ENCODE peak calls at places on chromosomes 13 and 19, in five cellular contexts. One of them, this sample, is unnamed.

GRCh38 chr19:35986664-35987570 is 8.1 kb upstream of the SDHAF1 start:
- DNase-seq in neuronal stem cell: no peak
- DNase-seq in fibroblast of lung: no peak
- DNase-seq in KG1: no peak
- DNase-seq in HEK293T: peak
- DNase-seq in this sample: peak

GRCh38 chr13:91526543-91527033 is 128.2 kb downstream of the GPC5 start:
- DNase-seq in neuronal stem cell: no peak
- DNase-seq in fibroblast of lung: no peak
- DNase-seq in KG1: no peak
- DNase-seq in HEK293T: no peak
- DNase-seq in this sample: no peak

GRCh38 chr13:97883356-97883755 is 70.1 kb upstream of the IPO5 start:
- DNase-seq in neuronal stem cell: no peak
- DNase-seq in fibroblast of lung: peak
- DNase-seq in KG1: no peak
- DNase-seq in HEK293T: no peak
- DNase-seq in this sample: no peak

GRCh38 chr13:44918323-44919102 is 70.8 kb downstream of the NUFIP1 start:
- DNase-seq in neuronal stem cell: no peak
- DNase-seq in fibroblast of lung: peak
- DNase-seq in KG1: no peak
- DNase-seq in HEK293T: peak
- DNase-seq in this sample: peak

GRCh38 chr19:29510701-29511265 is 15.0 kb upstream of the VSTM2B start:
- DNase-seq in neuronal stem cell: no peak
- DNase-seq in fibroblast of lung: no peak
- DNase-seq in KG1: no peak
- DNase-seq in HEK293T: no peak
- DNase-seq in this sample: no peak

GRCh38 chr19:4596033-4596904 is 36.8 kb upstream of the SEMA6B start:
- DNase-seq in neuronal stem cell: no peak
- DNase-seq in fibroblast of lung: no peak
- DNase-seq in KG1: no peak
- DNase-seq in HEK293T: no peak
- DNase-seq in this sample: no peak

GRCh38 chr13:112574476-112575294 is 13.3 kb downstream of the TUBGCP3 start:
- DNase-seq in neuronal stem cell: no peak
- DNase-seq in fibroblast of lung: no peak
- DNase-seq in KG1: no peak
- DNase-seq in HEK293T: no peak
- DNase-seq in this sample: no peak

GRCh38 chr13:109243311-109243951 is 543.0 kb downstream of the IRS2 start:
- DNase-seq in neuronal stem cell: no peak
- DNase-seq in fibroblast of lung: peak
- DNase-seq in KG1: no peak
- DNase-seq in HEK293T: no peak
- DNase-seq in this sample: no peak

GRCh38 chr13:97226788-97227627 is 4.9 kb downstream of the MBNL2 start:
- DNase-seq in neuronal stem cell: no peak
- DNase-seq in fibroblast of lung: no peak
- DNase-seq in KG1: peak
- DNase-seq in HEK293T: peak
- DNase-seq in this sample: peak

GRCh38 chr13:43273362-43273761 is 250.0 kb downstream of the DNAJC15 start:
- DNase-seq in neuronal stem cell: no peak
- DNase-seq in fibroblast of lung: peak
- DNase-seq in KG1: no peak
- DNase-seq in HEK293T: no peak
- DNase-seq in this sample: no peak

GRCh38 chr19:52585604-52586003 is 15.5 kb downstream of the ZNF701 start:
- DNase-seq in neuronal stem cell: no peak
- DNase-seq in fibroblast of lung: no peak
- DNase-seq in KG1: no peak
- DNase-seq in HEK293T: no peak
- DNase-seq in this sample: no peak

GRCh38 chr19:3335431-3336350 is 30.7 kb upstream of the NFIC start:
- DNase-seq in neuronal stem cell: no peak
- DNase-seq in fibroblast of lung: peak
- DNase-seq in KG1: no peak
- DNase-seq in HEK293T: no peak
- DNase-seq in this sample: no peak

GRCh38 chr19:41249707-41250423 is 14.3 kb upstream of the HNRNPUL1 start:
- DNase-seq in neuronal stem cell: no peak
- DNase-seq in fibroblast of lung: no peak
- DNase-seq in KG1: no peak
- DNase-seq in HEK293T: no peak
- DNase-seq in this sample: no peak

GRCh38 chr19:18844806-18845329 is 13.1 kb downstream of the UPF1 start:
- DNase-seq in neuronal stem cell: no peak
- DNase-seq in fibroblast of lung: no peak
- DNase-seq in KG1: no peak
- DNase-seq in HEK293T: no peak
- DNase-seq in this sample: no peak

GRCh38 chr19:15836345-15836594 is 20.8 kb upstream of the OR10H1 start:
- DNase-seq in neuronal stem cell: no peak
- DNase-seq in fibroblast of lung: no peak
- DNase-seq in KG1: no peak
- DNase-seq in HEK293T: no peak
- DNase-seq in this sample: no peak

GRCh38 chr19:3655402-3656072 is 28.9 kb upstream of the CACTIN start:
- DNase-seq in neuronal stem cell: no peak
- DNase-seq in fibroblast of lung: peak
- DNase-seq in KG1: no peak
- DNase-seq in HEK293T: no peak
- DNase-seq in this sample: no peak

GRCh38 chr13:44437356-44438233 is 64.0 kb downstream of the SERP2 start:
- DNase-seq in neuronal stem cell: peak
- DNase-seq in fibroblast of lung: peak
- DNase-seq in KG1: peak
- DNase-seq in HEK293T: no peak
- DNase-seq in this sample: peak

GRCh38 chr13:31835932-31836331 is 96.6 kb downstream of the RXFP2 start:
- DNase-seq in neuronal stem cell: no peak
- DNase-seq in fibroblast of lung: peak
- DNase-seq in KG1: no peak
- DNase-seq in HEK293T: no peak
- DNase-seq in this sample: no peak

GRCh38 chr19:57351867-57352266 is 796 bp downstream of the ZNF304 start:
- DNase-seq in neuronal stem cell: no peak
- DNase-seq in fibroblast of lung: no peak
- DNase-seq in KG1: no peak
- DNase-seq in HEK293T: no peak
- DNase-seq in this sample: no peak

GRCh38 chr19:39408392-39409206 is 2.0 kb downstream of the ZFP36 start:
- DNase-seq in neuronal stem cell: no peak
- DNase-seq in fibroblast of lung: peak
- DNase-seq in KG1: no peak
- DNase-seq in HEK293T: no peak
- DNase-seq in this sample: peak

GRCh38 chr13:97758317-97758716 is 195.2 kb upstream of the IPO5 start:
- DNase-seq in neuronal stem cell: no peak
- DNase-seq in fibroblast of lung: no peak
- DNase-seq in KG1: no peak
- DNase-seq in HEK293T: no peak
- DNase-seq in this sample: no peak

GRCh38 chr19:30788105-30788765 is 416.1 kb downstream of the ZNF536 start:
- DNase-seq in neuronal stem cell: no peak
- DNase-seq in fibroblast of lung: no peak
- DNase-seq in KG1: no peak
- DNase-seq in HEK293T: no peak
- DNase-seq in this sample: no peak

GRCh38 chr13:20967340-20967739 is 64.8 kb upstream of the XPO4 start:
- DNase-seq in neuronal stem cell: no peak
- DNase-seq in fibroblast of lung: no peak
- DNase-seq in KG1: no peak
- DNase-seq in HEK293T: no peak
- DNase-seq in this sample: no peak

GRCh38 chr13:84399320-84400085 is 517.2 kb upstream of the SLITRK1 start:
- DNase-seq in neuronal stem cell: peak
- DNase-seq in fibroblast of lung: peak
- DNase-seq in KG1: no peak
- DNase-seq in HEK293T: no peak
- DNase-seq in this sample: no peak

GRCh38 chr13:33146843-33147611 is 130.8 kb downstream of the KL start:
- DNase-seq in neuronal stem cell: no peak
- DNase-seq in fibroblast of lung: no peak
- DNase-seq in KG1: no peak
- DNase-seq in HEK293T: no peak
- DNase-seq in this sample: no peak

GRCh38 chr13:109412232-109412935 is 374.0 kb downstream of the IRS2 start:
- DNase-seq in neuronal stem cell: peak
- DNase-seq in fibroblast of lung: peak
- DNase-seq in KG1: no peak
- DNase-seq in HEK293T: peak
- DNase-seq in this sample: no peak

GRCh38 chr19:58218899-58219298 is 9.8 kb upstream of the ZNF544 start:
- DNase-seq in neuronal stem cell: no peak
- DNase-seq in fibroblast of lung: no peak
- DNase-seq in KG1: no peak
- DNase-seq in HEK293T: no peak
- DNase-seq in this sample: no peak

GRCh38 chr19:17125052-17125727 is 49.6 kb downstream of the MYO9B start:
- DNase-seq in neuronal stem cell: no peak
- DNase-seq in fibroblast of lung: peak
- DNase-seq in KG1: peak
- DNase-seq in HEK293T: no peak
- DNase-seq in this sample: no peak

GRCh38 chr19:10352764-10353671 is 13.6 kb upstream of the ICAM3 start:
- DNase-seq in neuronal stem cell: peak
- DNase-seq in fibroblast of lung: no peak
- DNase-seq in KG1: no peak
- DNase-seq in HEK293T: no peak
- DNase-seq in this sample: no peak

GRCh38 chr19:10830941-10831779 is 4.9 kb downstream of the TMED1 start:
- DNase-seq in neuronal stem cell: no peak
- DNase-seq in fibroblast of lung: no peak
- DNase-seq in KG1: no peak
- DNase-seq in HEK293T: no peak
- DNase-seq in this sample: no peak

GRCh38 chr13:94710881-94711560 is 1.3 kb downstream of the SOX21 start:
- DNase-seq in neuronal stem cell: no peak
- DNase-seq in fibroblast of lung: no peak
- DNase-seq in KG1: no peak
- DNase-seq in HEK293T: peak
- DNase-seq in this sample: peak

GRCh38 chr19:35216833-35217707 is 11.5 kb downstream of the FAM187B start:
- DNase-seq in neuronal stem cell: no peak
- DNase-seq in fibroblast of lung: no peak
- DNase-seq in KG1: peak
- DNase-seq in HEK293T: no peak
- DNase-seq in this sample: no peak

GRCh38 chr13:79678100-79678499 is 197.1 kb downstream of the NDFIP2 start:
- DNase-seq in neuronal stem cell: no peak
- DNase-seq in fibroblast of lung: peak
- DNase-seq in KG1: no peak
- DNase-seq in HEK293T: no peak
- DNase-seq in this sample: no peak

GRCh38 chr19:47723573-47723923 is 10.3 kb downstream of the EHD2 start:
- DNase-seq in neuronal stem cell: no peak
- DNase-seq in fibroblast of lung: peak
- DNase-seq in KG1: peak
- DNase-seq in HEK293T: no peak
- DNase-seq in this sample: no peak

GRCh38 chr19:14699641-14700040 is 9.8 kb downstream of the ZNF333 start:
- DNase-seq in neuronal stem cell: no peak
- DNase-seq in fibroblast of lung: no peak
- DNase-seq in KG1: no peak
- DNase-seq in HEK293T: no peak
- DNase-seq in this sample: no peak

GRCh38 chr19:18203408-18203862 is 407 bp downstream of the RAB3A start:
- DNase-seq in neuronal stem cell: no peak
- DNase-seq in fibroblast of lung: no peak
- DNase-seq in KG1: no peak
- DNase-seq in HEK293T: no peak
- DNase-seq in this sample: no peak

GRCh38 chr13:95258619-95259194 is 42.5 kb downstream of the ABCC4 start:
- DNase-seq in neuronal stem cell: no peak
- DNase-seq in fibroblast of lung: no peak
- DNase-seq in KG1: no peak
- DNase-seq in HEK293T: no peak
- DNase-seq in this sample: no peak

GRCh38 chr13:25203256-25203794 is 31.2 kb upstream of the AMER2 start:
- DNase-seq in neuronal stem cell: no peak
- DNase-seq in fibroblast of lung: no peak
- DNase-seq in KG1: no peak
- DNase-seq in HEK293T: no peak
- DNase-seq in this sample: no peak

GRCh38 chr19:5934779-5935472 is 20.9 kb downstream of the CAPS start:
- DNase-seq in neuronal stem cell: no peak
- DNase-seq in fibroblast of lung: peak
- DNase-seq in KG1: no peak
- DNase-seq in HEK293T: peak
- DNase-seq in this sample: no peak